ENCODE peak calls at places on chromosomes 1 and 21, in eight cellular contexts. K is HCT116, D is GM12878, T is A549, V is K562, E is H1, L is endothelial cell of umbilical vein, P is HepG2. G is an unnamed sample.

GRCh38 chr1:157155658-157156057 is 17.5 kb upstream of the ETV3 start:
- DNase-seq in K (no peak), D (no peak), T (peak), V (peak), E (no peak), L (no peak), P (peak), G (peak)

GRCh38 chr21:45643021-45643980 is at the start of gene PCBP3:
- DNase-seq in K (peak), D (peak), T (peak), V (peak), E (peak), L (peak), P (no peak), G (peak)

GRCh38 chr1:235366286-235366685 is 941 bp upstream of the TBCE start:
- DNase-seq in K (no peak), D (no peak), T (no peak), V (peak), E (no peak), L (no peak), P (no peak), G (peak)

GRCh38 chr1:65953170-65953569 is 160.5 kb downstream of the PDE4B start:
- DNase-seq in K (no peak), D (no peak), T (no peak), V (no peak), E (no peak), L (peak), P (no peak), G (no peak)

GRCh38 chr1:101239095-101240040 is 2.5 kb downstream of the S1PR1 start:
- DNase-seq in K (no peak), D (no peak), T (no peak), V (no peak), E (no peak), L (peak), P (no peak), G (peak)

GRCh38 chr21:33394260-33394659 is 9.0 kb upstream of the IFNGR2 start:
- DNase-seq in K (no peak), D (no peak), T (no peak), V (no peak), E (no peak), L (no peak), P (no peak), G (peak)

GRCh38 chr1:233790662-233791371 is 113.7 kb upstream of the SLC35F3 start:
- DNase-seq in K (peak), D (peak), T (peak), V (peak), E (peak), L (peak), P (peak), G (peak)

GRCh38 chr1:33742663-33743062 is 121.2 kb upstream of the HMGB4 start:
- DNase-seq in K (no peak), D (no peak), T (no peak), V (no peak), E (no peak), L (no peak), P (no peak), G (no peak)

DNA sequence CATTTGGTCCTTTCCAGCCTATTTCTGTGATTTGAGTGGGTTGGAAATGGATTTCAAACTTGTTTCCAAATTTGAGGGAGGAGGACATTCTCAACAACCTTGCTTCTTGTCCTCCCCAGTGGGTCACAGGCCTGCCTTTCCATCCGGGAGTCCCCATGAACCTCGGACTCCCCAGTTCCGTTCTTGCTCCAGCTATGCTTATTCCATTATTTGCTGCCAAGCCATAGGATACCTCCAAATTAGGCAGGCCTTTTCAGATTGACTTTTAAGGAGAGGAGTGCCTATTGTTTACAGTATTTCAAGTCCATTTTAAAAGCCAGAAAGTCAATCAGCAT is 97.7 kb downstream of the DUSP10 start:
- DNase-seq in K (no peak), D (no peak), T (no peak), V (no peak), E (no peak), L (no peak), P (no peak), G (no peak)
- TF ChIP-seq MAX in K (no peak), D (no peak), T (no peak), V (no peak), E (no peak), L (no peak), P (no peak), G (no peak)

DNA sequence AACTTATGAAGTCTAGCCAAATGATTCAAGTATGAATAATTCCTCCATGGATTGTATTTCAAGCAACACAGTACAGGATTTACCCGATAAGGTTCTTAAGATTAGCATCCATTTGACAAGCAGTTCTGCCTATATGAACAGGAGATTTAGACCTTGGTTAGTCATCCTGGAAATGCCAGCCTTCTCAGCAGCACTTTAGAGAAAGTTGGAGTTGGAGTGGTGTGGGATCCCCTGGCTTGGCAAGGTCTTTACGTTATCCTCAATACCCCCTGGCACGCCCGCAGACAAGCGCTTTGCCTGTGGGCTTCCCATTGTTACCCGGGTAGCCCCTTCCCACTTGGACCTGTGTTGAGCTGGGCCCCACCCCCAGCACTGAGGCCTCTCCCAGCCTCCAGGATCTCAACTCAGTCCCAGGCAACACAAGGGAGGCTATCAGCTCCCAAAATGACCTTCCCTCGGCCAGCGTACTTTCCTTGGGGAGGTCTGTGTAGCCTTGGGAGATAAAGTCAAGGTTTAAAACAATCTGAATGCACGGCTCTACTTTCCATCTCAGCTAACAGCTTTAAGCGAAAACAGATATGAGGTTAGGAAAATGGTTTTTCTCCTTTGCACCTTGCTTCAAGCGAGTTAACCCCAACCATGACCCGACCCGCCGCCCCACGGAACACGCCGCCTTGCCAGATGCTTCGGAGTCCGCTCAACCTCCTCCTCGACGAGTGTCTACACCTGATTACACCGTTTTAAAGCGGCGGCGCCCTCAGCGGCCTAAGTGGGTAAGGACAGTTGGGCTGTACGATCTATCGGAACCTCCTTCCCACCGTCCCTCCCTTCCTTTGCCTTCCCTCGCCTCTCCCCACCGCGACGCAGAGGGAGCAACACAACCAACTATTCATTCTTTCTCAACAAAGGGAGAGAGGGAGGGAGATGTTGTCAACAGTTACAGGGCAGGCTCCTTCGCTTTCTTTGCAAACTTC is 1.2 kb downstream of the BCAR3 start:
- DNase-seq in K (peak), D (no peak), T (peak), V (peak), E (peak), L (peak), P (peak), G (no peak)
- TF ChIP-seq POLR2A in K (no peak), D (no peak), T (peak), V (no peak), E (no peak), L (peak), P (no peak), G (no peak)

GRCh38 chr1:94801919-94802546 is 18.1 kb upstream of the SLC44A3 start:
- DNase-seq in K (peak), D (no peak), T (peak), V (no peak), E (no peak), L (peak), P (peak), G (peak)
- TF ChIP-seq MAX in K (no peak), D (no peak), T (no peak), V (no peak), E (no peak), L (no peak), P (no peak), G (no peak)

GRCh38 chr1:201689647-201690046 is 139.3 kb upstream of the IPO9 start:
- DNase-seq in K (no peak), D (no peak), T (no peak), V (no peak), E (no peak), L (no peak), P (no peak), G (no peak)
- TF ChIP-seq POLR2A in K (no peak), D (no peak), T (no peak), V (no peak), E (no peak), L (no peak), P (no peak), G (no peak)

G was measured in NB4.